ENCODE peak calls at places on chromosomes 4 and X, in five cellular contexts. One of them, this sample, is unnamed.

GRCh38 chr4:68850293-68850692 is 34.5 kb downstream of the UGT2B10 start:
- DNase-seq in IMR-90: no peak
- DNase-seq in endothelial cell: no peak
- DNase-seq in foreskin keratinocyte: no peak
- DNase-seq in tibial artery: no peak
- DNase-seq in this sample: no peak

GRCh38 chrX:152960115-152960514 is 33.8 kb downstream of the PNMA5 start:
- DNase-seq in tibial artery: no peak
- DNase-seq in IMR-90: no peak
- DNase-seq in foreskin keratinocyte: no peak
- DNase-seq in endothelial cell: no peak
- DNase-seq in this sample: no peak

GRCh38 chr4:26192921-26193894 is 127.6 kb upstream of the RBPJ start:
- DNase-seq in IMR-90: no peak
- DNase-seq in foreskin keratinocyte: no peak
- DNase-seq in endothelial cell: no peak
- DNase-seq in tibial artery: no peak
- DNase-seq in this sample: no peak

GRCh38 chrX:124518888-124519287 is 172.5 kb downstream of the SH2D1A start:
- DNase-seq in endothelial cell: no peak
- DNase-seq in IMR-90: peak
- DNase-seq in tibial artery: no peak
- DNase-seq in foreskin keratinocyte: no peak
- DNase-seq in this sample: peak

GRCh38 chr4:140296335-140296753 is 77.1 kb upstream of the SCOC start:
- DNase-seq in endothelial cell: no peak
- DNase-seq in tibial artery: peak
- DNase-seq in IMR-90: peak
- DNase-seq in foreskin keratinocyte: peak
- DNase-seq in this sample: peak

GRCh38 chr4:140252742-140253555 is 99.0 kb upstream of the MAML3 start:
- DNase-seq in tibial artery: peak
- DNase-seq in IMR-90: peak
- DNase-seq in endothelial cell: peak
- DNase-seq in foreskin keratinocyte: no peak
- DNase-seq in this sample: no peak

GRCh38 chrX:154658957-154659356 is 5.6 kb upstream of the CTAG2 start:
- DNase-seq in tibial artery: no peak
- DNase-seq in foreskin keratinocyte: no peak
- DNase-seq in endothelial cell: no peak
- DNase-seq in IMR-90: no peak
- DNase-seq in this sample: no peak

GRCh38 chr4:2286904-2287593 is 25.1 kb upstream of the MXD4 start:
- DNase-seq in endothelial cell: no peak
- DNase-seq in tibial artery: peak
- DNase-seq in foreskin keratinocyte: no peak
- DNase-seq in IMR-90: peak
- DNase-seq in this sample: no peak

GRCh38 chrX:22095306-22095705 is 63.2 kb downstream of the PHEX start:
- DNase-seq in endothelial cell: no peak
- DNase-seq in IMR-90: peak
- DNase-seq in tibial artery: peak
- DNase-seq in foreskin keratinocyte: no peak
- DNase-seq in this sample: no peak

GRCh38 chrX:113833096-113833495 is 750.8 kb upstream of the HTR2C start:
- DNase-seq in IMR-90: no peak
- DNase-seq in foreskin keratinocyte: no peak
- DNase-seq in endothelial cell: no peak
- DNase-seq in tibial artery: no peak
- DNase-seq in this sample: no peak

GRCh38 chr4:150679018-150679766 is 97.2 kb downstream of the MAB21L2 start:
- DNase-seq in endothelial cell: no peak
- DNase-seq in foreskin keratinocyte: no peak
- DNase-seq in IMR-90: no peak
- DNase-seq in tibial artery: no peak
- DNase-seq in this sample: no peak

GRCh38 chr4:35700663-35701062 is 543.7 kb downstream of the ARAP2 start:
- DNase-seq in tibial artery: no peak
- DNase-seq in IMR-90: no peak
- DNase-seq in foreskin keratinocyte: no peak
- DNase-seq in endothelial cell: no peak
- DNase-seq in this sample: no peak

GRCh38 chr4:107666134-107666533 is 53.9 kb downstream of the PAPSS1 start:
- DNase-seq in endothelial cell: no peak
- DNase-seq in IMR-90: peak
- DNase-seq in tibial artery: no peak
- DNase-seq in foreskin keratinocyte: no peak
- DNase-seq in this sample: no peak

GRCh38 chrX:18146954-18147353 is 73.7 kb downstream of the BEND2 start:
- DNase-seq in endothelial cell: peak
- DNase-seq in IMR-90: peak
- DNase-seq in foreskin keratinocyte: no peak
- DNase-seq in tibial artery: no peak
- DNase-seq in this sample: no peak

GRCh38 chr4:171117457-171117856 is 695.7 kb upstream of the GALNTL6 start:
- DNase-seq in IMR-90: no peak
- DNase-seq in endothelial cell: no peak
- DNase-seq in tibial artery: no peak
- DNase-seq in foreskin keratinocyte: peak
- DNase-seq in this sample: no peak

GRCh38 chrX:135416546-135416945 is 5.2 kb upstream of the SMIM10L2A start:
- DNase-seq in endothelial cell: no peak
- DNase-seq in IMR-90: no peak
- DNase-seq in foreskin keratinocyte: peak
- DNase-seq in tibial artery: no peak
- DNase-seq in this sample: peak

GRCh38 chr4:172898715-172899114 is 269.9 kb upstream of the GALNT7 start:
- DNase-seq in IMR-90: no peak
- DNase-seq in tibial artery: no peak
- DNase-seq in endothelial cell: no peak
- DNase-seq in foreskin keratinocyte: no peak
- DNase-seq in this sample: no peak

GRCh38 chr4:86493460-86493859 is 100.7 kb upstream of the PTPN13 start:
- DNase-seq in foreskin keratinocyte: no peak
- DNase-seq in IMR-90: peak
- DNase-seq in endothelial cell: no peak
- DNase-seq in tibial artery: no peak
- DNase-seq in this sample: no peak

GRCh38 chr4:72136429-72136828 is 104.6 kb downstream of the NPFFR2 start:
- DNase-seq in endothelial cell: no peak
- DNase-seq in IMR-90: no peak
- DNase-seq in tibial artery: no peak
- DNase-seq in foreskin keratinocyte: no peak
- DNase-seq in this sample: peak

GRCh38 chr4:1061747-1062146 is 50.3 kb downstream of the FGFRL1 start:
- DNase-seq in tibial artery: no peak
- DNase-seq in foreskin keratinocyte: no peak
- DNase-seq in endothelial cell: no peak
- DNase-seq in IMR-90: no peak
- DNase-seq in this sample: no peak

GRCh38 chr4:133584714-133585113 is 435.6 kb downstream of the PCDH10 start:
- DNase-seq in foreskin keratinocyte: no peak
- DNase-seq in tibial artery: no peak
- DNase-seq in IMR-90: no peak
- DNase-seq in endothelial cell: no peak
- DNase-seq in this sample: no peak

GRCh38 chr4:13430834-13431568 is 53.1 kb downstream of the RAB28 start:
- DNase-seq in foreskin keratinocyte: no peak
- DNase-seq in IMR-90: no peak
- DNase-seq in endothelial cell: no peak
- DNase-seq in tibial artery: no peak
- DNase-seq in this sample: no peak
- TF ChIP-seq CTCF in foreskin keratinocyte: peak
- TF ChIP-seq CTCF in IMR-90: peak
- TF ChIP-seq CTCF in endothelial cell: peak
- TF ChIP-seq CTCF in tibial artery: no peak
- TF ChIP-seq CTCF in this sample: peak

GRCh38 chrX:40922307-40922706 is 162.9 kb upstream of the USP9X start:
- DNase-seq in endothelial cell: no peak
- DNase-seq in IMR-90: peak
- DNase-seq in foreskin keratinocyte: no peak
- DNase-seq in tibial artery: no peak
- DNase-seq in this sample: no peak
- TF ChIP-seq CTCF in endothelial cell: peak
- TF ChIP-seq CTCF in IMR-90: peak
- TF ChIP-seq CTCF in foreskin keratinocyte: peak
- TF ChIP-seq CTCF in tibial artery: no peak
- TF ChIP-seq CTCF in this sample: peak

DNA sequence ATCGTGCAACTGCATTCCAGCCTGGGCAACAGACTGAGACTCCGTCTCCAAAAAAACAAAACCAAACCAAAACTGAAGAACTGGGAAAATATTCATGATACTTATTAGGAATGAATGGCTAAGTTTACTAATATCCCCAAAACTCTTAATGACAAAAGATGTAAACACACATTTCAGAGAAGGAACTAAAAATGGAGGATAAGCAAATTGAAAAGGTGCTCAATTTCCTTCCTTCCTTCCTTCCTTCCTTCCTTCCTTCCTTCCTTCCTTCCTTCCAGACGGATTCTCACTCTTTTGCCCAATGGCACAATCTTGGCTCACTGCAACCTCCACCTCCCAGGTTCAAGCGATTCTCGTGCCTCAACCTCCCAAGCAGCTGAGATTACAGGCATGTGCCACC is 44.4 kb upstream of the CDKN2AIP start:
- DNase-seq in IMR-90: no peak
- DNase-seq in foreskin keratinocyte: no peak
- DNase-seq in endothelial cell: no peak
- DNase-seq in tibial artery: no peak
- DNase-seq in this sample: no peak
- TF ChIP-seq CTCF in IMR-90: no peak
- TF ChIP-seq CTCF in foreskin keratinocyte: no peak
- TF ChIP-seq CTCF in endothelial cell: no peak
- TF ChIP-seq CTCF in tibial artery: no peak
- TF ChIP-seq CTCF in this sample: no peak

GRCh38 chr4:183157215-183157614 is 58.2 kb downstream of the WWC2 start:
- DNase-seq in foreskin keratinocyte: no peak
- DNase-seq in IMR-90: no peak
- DNase-seq in endothelial cell: no peak
- DNase-seq in tibial artery: no peak
- DNase-seq in this sample: no peak
- TF ChIP-seq CTCF in foreskin keratinocyte: peak
- TF ChIP-seq CTCF in IMR-90: peak
- TF ChIP-seq CTCF in endothelial cell: no peak
- TF ChIP-seq CTCF in tibial artery: no peak
- TF ChIP-seq CTCF in this sample: peak